ENCODE peak calls at places on chromosomes 7 and 10, in eight cellular contexts. One of them, this sample, is unnamed.
A peak's percentile ranks its signal among the peaks of the same experiment; 100 is the strongest.

GRCh38 chr10:51471271-51471670 is 228.1 kb downstream of the CSTF2T start:
- DNase-seq in Peyer's patch: no peak
- DNase-seq in activated T-cell treated with anti-CD3 and anti-CD28 coated beads, Interleukin-2, amount 50 U/mL, for 4 hours: no peak
- DNase-seq in stimulated activated CD4-positive, alpha-beta T cell treated with anti-CD3 and anti-CD28 coated beads, Interleukin-4, amount 100 ng/mL, for 4 hours: no peak
- DNase-seq in neuronal stem cell: no peak
- DNase-seq in CD4-positive, alpha-beta memory T cell: no peak
- DNase-seq in sciatic nerve: no peak
- DNase-seq in PC-3: no peak
- DNase-seq in this sample: no peak

GRCh38 chr7:148286150-148286549 is 304.4 kb upstream of the C7orf33 start:
- DNase-seq in Peyer's patch: no peak
- DNase-seq in activated T-cell treated with anti-CD3 and anti-CD28 coated beads, Interleukin-2, amount 50 U/mL, for 4 hours: no peak
- DNase-seq in stimulated activated CD4-positive, alpha-beta T cell treated with anti-CD3 and anti-CD28 coated beads, Interleukin-4, amount 100 ng/mL, for 4 hours: no peak
- DNase-seq in neuronal stem cell: no peak
- DNase-seq in CD4-positive, alpha-beta memory T cell: no peak
- DNase-seq in sciatic nerve: no peak
- DNase-seq in PC-3: peak; percentile 54
- DNase-seq in this sample: peak; percentile 32

GRCh38 chr10:59240581-59241183 is 64.2 kb downstream of the PHYHIPL start:
- DNase-seq in Peyer's patch: no peak
- DNase-seq in activated T-cell treated with anti-CD3 and anti-CD28 coated beads, Interleukin-2, amount 50 U/mL, for 4 hours: no peak
- DNase-seq in stimulated activated CD4-positive, alpha-beta T cell treated with anti-CD3 and anti-CD28 coated beads, Interleukin-4, amount 100 ng/mL, for 4 hours: no peak
- DNase-seq in neuronal stem cell: peak; percentile 38
- DNase-seq in CD4-positive, alpha-beta memory T cell: no peak
- DNase-seq in sciatic nerve: no peak
- DNase-seq in PC-3: peak; percentile 79
- DNase-seq in this sample: peak; percentile 16

GRCh38 chr7:114931656-114932011 is 9.7 kb downstream of the MDFIC start:
- DNase-seq in Peyer's patch: no peak
- DNase-seq in activated T-cell treated with anti-CD3 and anti-CD28 coated beads, Interleukin-2, amount 50 U/mL, for 4 hours: peak; percentile 13
- DNase-seq in stimulated activated CD4-positive, alpha-beta T cell treated with anti-CD3 and anti-CD28 coated beads, Interleukin-4, amount 100 ng/mL, for 4 hours: no peak
- DNase-seq in neuronal stem cell: no peak
- DNase-seq in CD4-positive, alpha-beta memory T cell: peak; percentile 49
- DNase-seq in sciatic nerve: no peak
- DNase-seq in PC-3: no peak
- DNase-seq in this sample: no peak

GRCh38 chr7:15839415-15840100 is 153.1 kb upstream of the MEOX2 start:
- DNase-seq in Peyer's patch: no peak
- DNase-seq in activated T-cell treated with anti-CD3 and anti-CD28 coated beads, Interleukin-2, amount 50 U/mL, for 4 hours: no peak
- DNase-seq in stimulated activated CD4-positive, alpha-beta T cell treated with anti-CD3 and anti-CD28 coated beads, Interleukin-4, amount 100 ng/mL, for 4 hours: no peak
- DNase-seq in neuronal stem cell: peak; percentile 38
- DNase-seq in CD4-positive, alpha-beta memory T cell: no peak
- DNase-seq in sciatic nerve: peak; percentile 80
- DNase-seq in PC-3: no peak
- DNase-seq in this sample: no peak

GRCh38 chr7:11203688-11204087 is 230.0 kb downstream of the PHF14 start:
- DNase-seq in Peyer's patch: no peak
- DNase-seq in activated T-cell treated with anti-CD3 and anti-CD28 coated beads, Interleukin-2, amount 50 U/mL, for 4 hours: no peak
- DNase-seq in stimulated activated CD4-positive, alpha-beta T cell treated with anti-CD3 and anti-CD28 coated beads, Interleukin-4, amount 100 ng/mL, for 4 hours: no peak
- DNase-seq in neuronal stem cell: no peak
- DNase-seq in CD4-positive, alpha-beta memory T cell: no peak
- DNase-seq in sciatic nerve: no peak
- DNase-seq in PC-3: no peak
- DNase-seq in this sample: no peak

GRCh38 chr10:121289800-121290199 is 308.4 kb downstream of the FGFR2 start:
- DNase-seq in Peyer's patch: no peak
- DNase-seq in activated T-cell treated with anti-CD3 and anti-CD28 coated beads, Interleukin-2, amount 50 U/mL, for 4 hours: no peak
- DNase-seq in stimulated activated CD4-positive, alpha-beta T cell treated with anti-CD3 and anti-CD28 coated beads, Interleukin-4, amount 100 ng/mL, for 4 hours: no peak
- DNase-seq in neuronal stem cell: no peak
- DNase-seq in CD4-positive, alpha-beta memory T cell: no peak
- DNase-seq in sciatic nerve: no peak
- DNase-seq in PC-3: no peak
- DNase-seq in this sample: no peak

GRCh38 chr7:5231811-5232484 is 41.9 kb downstream of the WIPI2 start:
- DNase-seq in Peyer's patch: no peak
- DNase-seq in activated T-cell treated with anti-CD3 and anti-CD28 coated beads, Interleukin-2, amount 50 U/mL, for 4 hours: no peak
- DNase-seq in stimulated activated CD4-positive, alpha-beta T cell treated with anti-CD3 and anti-CD28 coated beads, Interleukin-4, amount 100 ng/mL, for 4 hours: no peak
- DNase-seq in neuronal stem cell: no peak
- DNase-seq in CD4-positive, alpha-beta memory T cell: no peak
- DNase-seq in sciatic nerve: no peak
- DNase-seq in PC-3: no peak
- DNase-seq in this sample: no peak

GRCh38 chr7:30660331-30661255 is 21.7 kb downstream of the CRHR2 start:
- DNase-seq in Peyer's patch: no peak
- DNase-seq in activated T-cell treated with anti-CD3 and anti-CD28 coated beads, Interleukin-2, amount 50 U/mL, for 4 hours: no peak
- DNase-seq in stimulated activated CD4-positive, alpha-beta T cell treated with anti-CD3 and anti-CD28 coated beads, Interleukin-4, amount 100 ng/mL, for 4 hours: no peak
- DNase-seq in neuronal stem cell: no peak
- DNase-seq in CD4-positive, alpha-beta memory T cell: no peak
- DNase-seq in sciatic nerve: no peak
- DNase-seq in PC-3: no peak
- DNase-seq in this sample: no peak

GRCh38 chr10:132363921-132364593 is 32.1 kb downstream of the LRRC27 start:
- DNase-seq in Peyer's patch: peak; percentile 48
- DNase-seq in activated T-cell treated with anti-CD3 and anti-CD28 coated beads, Interleukin-2, amount 50 U/mL, for 4 hours: no peak
- DNase-seq in stimulated activated CD4-positive, alpha-beta T cell treated with anti-CD3 and anti-CD28 coated beads, Interleukin-4, amount 100 ng/mL, for 4 hours: no peak
- DNase-seq in neuronal stem cell: peak; percentile 55
- DNase-seq in CD4-positive, alpha-beta memory T cell: no peak
- DNase-seq in sciatic nerve: no peak
- DNase-seq in PC-3: peak; percentile 28
- DNase-seq in this sample: no peak

GRCh38 chr7:129829677-129830631 is 122.8 kb downstream of the UBE2H start:
- DNase-seq in Peyer's patch: peak; percentile 58
- DNase-seq in activated T-cell treated with anti-CD3 and anti-CD28 coated beads, Interleukin-2, amount 50 U/mL, for 4 hours: peak; percentile 37
- DNase-seq in stimulated activated CD4-positive, alpha-beta T cell treated with anti-CD3 and anti-CD28 coated beads, Interleukin-4, amount 100 ng/mL, for 4 hours: peak; percentile 37
- DNase-seq in neuronal stem cell: peak; percentile 72
- DNase-seq in CD4-positive, alpha-beta memory T cell: peak; percentile 52
- DNase-seq in sciatic nerve: peak; percentile 81
- DNase-seq in PC-3: peak; percentile 86
- DNase-seq in this sample: peak; percentile 69

GRCh38 chr7:128404143-128404681 is 5.6 kb downstream of the IMPDH1 start:
- DNase-seq in Peyer's patch: no peak
- DNase-seq in activated T-cell treated with anti-CD3 and anti-CD28 coated beads, Interleukin-2, amount 50 U/mL, for 4 hours: no peak
- DNase-seq in stimulated activated CD4-positive, alpha-beta T cell treated with anti-CD3 and anti-CD28 coated beads, Interleukin-4, amount 100 ng/mL, for 4 hours: no peak
- DNase-seq in neuronal stem cell: no peak
- DNase-seq in CD4-positive, alpha-beta memory T cell: no peak
- DNase-seq in sciatic nerve: no peak
- DNase-seq in PC-3: peak; percentile 32
- DNase-seq in this sample: no peak

GRCh38 chr10:71567006-71567405 is 152.6 kb downstream of the C10orf105 start:
- DNase-seq in Peyer's patch: no peak
- DNase-seq in activated T-cell treated with anti-CD3 and anti-CD28 coated beads, Interleukin-2, amount 50 U/mL, for 4 hours: no peak
- DNase-seq in stimulated activated CD4-positive, alpha-beta T cell treated with anti-CD3 and anti-CD28 coated beads, Interleukin-4, amount 100 ng/mL, for 4 hours: no peak
- DNase-seq in neuronal stem cell: no peak
- DNase-seq in CD4-positive, alpha-beta memory T cell: no peak
- DNase-seq in sciatic nerve: no peak
- DNase-seq in PC-3: no peak
- DNase-seq in this sample: no peak

GRCh38 chr10:70145166-70145665 is 1.3 kb downstream of the TYSND1 start:
- DNase-seq in Peyer's patch: no peak
- DNase-seq in activated T-cell treated with anti-CD3 and anti-CD28 coated beads, Interleukin-2, amount 50 U/mL, for 4 hours: no peak
- DNase-seq in stimulated activated CD4-positive, alpha-beta T cell treated with anti-CD3 and anti-CD28 coated beads, Interleukin-4, amount 100 ng/mL, for 4 hours: no peak
- DNase-seq in neuronal stem cell: no peak
- DNase-seq in CD4-positive, alpha-beta memory T cell: peak; percentile 7
- DNase-seq in sciatic nerve: no peak
- DNase-seq in PC-3: peak; percentile 38
- DNase-seq in this sample: no peak

GRCh38 chr10:132591166-132591971 is 53.8 kb downstream of the INPP5A start:
- DNase-seq in Peyer's patch: peak; percentile 74
- DNase-seq in activated T-cell treated with anti-CD3 and anti-CD28 coated beads, Interleukin-2, amount 50 U/mL, for 4 hours: no peak
- DNase-seq in stimulated activated CD4-positive, alpha-beta T cell treated with anti-CD3 and anti-CD28 coated beads, Interleukin-4, amount 100 ng/mL, for 4 hours: no peak
- DNase-seq in neuronal stem cell: no peak
- DNase-seq in CD4-positive, alpha-beta memory T cell: no peak
- DNase-seq in sciatic nerve: peak; percentile 53
- DNase-seq in PC-3: peak; percentile 82
- DNase-seq in this sample: peak; percentile 45

GRCh38 chr10:122286872-122287271 is 15.8 kb downstream of the BTBD16 start:
- DNase-seq in Peyer's patch: no peak
- DNase-seq in activated T-cell treated with anti-CD3 and anti-CD28 coated beads, Interleukin-2, amount 50 U/mL, for 4 hours: no peak
- DNase-seq in stimulated activated CD4-positive, alpha-beta T cell treated with anti-CD3 and anti-CD28 coated beads, Interleukin-4, amount 100 ng/mL, for 4 hours: no peak
- DNase-seq in neuronal stem cell: no peak
- DNase-seq in CD4-positive, alpha-beta memory T cell: no peak
- DNase-seq in sciatic nerve: no peak
- DNase-seq in PC-3: peak; percentile 42
- DNase-seq in this sample: no peak

GRCh38 chr10:120415709-120416330 is 41.2 kb upstream of the PLPP4 start:
- DNase-seq in Peyer's patch: no peak
- DNase-seq in activated T-cell treated with anti-CD3 and anti-CD28 coated beads, Interleukin-2, amount 50 U/mL, for 4 hours: no peak
- DNase-seq in stimulated activated CD4-positive, alpha-beta T cell treated with anti-CD3 and anti-CD28 coated beads, Interleukin-4, amount 100 ng/mL, for 4 hours: no peak
- DNase-seq in neuronal stem cell: no peak
- DNase-seq in CD4-positive, alpha-beta memory T cell: no peak
- DNase-seq in sciatic nerve: no peak
- DNase-seq in PC-3: peak; percentile 88
- DNase-seq in this sample: no peak

GRCh38 chr7:19519443-19519977 is 189.3 kb downstream of the POLR1F start:
- DNase-seq in Peyer's patch: no peak
- DNase-seq in activated T-cell treated with anti-CD3 and anti-CD28 coated beads, Interleukin-2, amount 50 U/mL, for 4 hours: no peak
- DNase-seq in stimulated activated CD4-positive, alpha-beta T cell treated with anti-CD3 and anti-CD28 coated beads, Interleukin-4, amount 100 ng/mL, for 4 hours: no peak
- DNase-seq in neuronal stem cell: no peak
- DNase-seq in CD4-positive, alpha-beta memory T cell: no peak
- DNase-seq in sciatic nerve: no peak
- DNase-seq in PC-3: no peak
- DNase-seq in this sample: no peak

GRCh38 chr7:140219672-140220520 is 43.1 kb upstream of the KDM7A start:
- DNase-seq in Peyer's patch: no peak
- DNase-seq in activated T-cell treated with anti-CD3 and anti-CD28 coated beads, Interleukin-2, amount 50 U/mL, for 4 hours: no peak
- DNase-seq in stimulated activated CD4-positive, alpha-beta T cell treated with anti-CD3 and anti-CD28 coated beads, Interleukin-4, amount 100 ng/mL, for 4 hours: no peak
- DNase-seq in neuronal stem cell: no peak
- DNase-seq in CD4-positive, alpha-beta memory T cell: no peak
- DNase-seq in sciatic nerve: no peak
- DNase-seq in PC-3: peak; percentile 36
- DNase-seq in this sample: no peak

GRCh38 chr10:47287365-47287802 is 12.6 kb upstream of the GDF10 start:
- DNase-seq in Peyer's patch: no peak
- DNase-seq in activated T-cell treated with anti-CD3 and anti-CD28 coated beads, Interleukin-2, amount 50 U/mL, for 4 hours: no peak
- DNase-seq in stimulated activated CD4-positive, alpha-beta T cell treated with anti-CD3 and anti-CD28 coated beads, Interleukin-4, amount 100 ng/mL, for 4 hours: no peak
- DNase-seq in neuronal stem cell: no peak
- DNase-seq in CD4-positive, alpha-beta memory T cell: no peak
- DNase-seq in sciatic nerve: no peak
- DNase-seq in PC-3: peak; percentile 3
- DNase-seq in this sample: no peak

This sample was measured in mucosa of gallbladder.